ENCODE peak calls at places on chromosome 13, in six cellular contexts. One of them, this sample, is unnamed.

GRCh38 chr13:102317593-102317992 is 84.3 kb downstream of the FGF14 start:
- DNase-seq in mesothelial cell of epicardium: no peak
- DNase-seq in GDM1: no peak
- DNase-seq in Calu3: no peak
- DNase-seq in activated CD4-positive, alpha-beta memory T cell treated with anti-CD3 and anti-CD28 coated beads, Interleukin-2, amount 10 ng/mL, durations not matched to agents 7 days and 5 days: no peak
- DNase-seq in T-helper 1 cell: no peak
- DNase-seq in this sample: no peak

GRCh38 chr13:24279267-24279666 is 30.1 kb upstream of the C1QTNF9 start:
- DNase-seq in mesothelial cell of epicardium: no peak
- DNase-seq in GDM1: no peak
- DNase-seq in Calu3: no peak
- DNase-seq in activated CD4-positive, alpha-beta memory T cell treated with anti-CD3 and anti-CD28 coated beads, Interleukin-2, amount 10 ng/mL, durations not matched to agents 7 days and 5 days: no peak
- DNase-seq in T-helper 1 cell: no peak
- DNase-seq in this sample: no peak

GRCh38 chr13:97278395-97279078 is 56.4 kb downstream of the MBNL2 start:
- DNase-seq in mesothelial cell of epicardium: no peak
- DNase-seq in GDM1: no peak
- DNase-seq in Calu3: no peak
- DNase-seq in activated CD4-positive, alpha-beta memory T cell treated with anti-CD3 and anti-CD28 coated beads, Interleukin-2, amount 10 ng/mL, durations not matched to agents 7 days and 5 days: no peak
- DNase-seq in T-helper 1 cell: no peak
- DNase-seq in this sample: no peak

GRCh38 chr13:60047943-60048342 is 115.8 kb downstream of the DIAPH3 start:
- DNase-seq in mesothelial cell of epicardium: no peak
- DNase-seq in GDM1: no peak
- DNase-seq in Calu3: no peak
- DNase-seq in activated CD4-positive, alpha-beta memory T cell treated with anti-CD3 and anti-CD28 coated beads, Interleukin-2, amount 10 ng/mL, durations not matched to agents 7 days and 5 days: no peak
- DNase-seq in T-helper 1 cell: no peak
- DNase-seq in this sample: no peak

GRCh38 chr13:51937320-51938290 is 73.6 kb downstream of the ATP7B start:
- DNase-seq in mesothelial cell of epicardium: no peak
- DNase-seq in GDM1: no peak
- DNase-seq in Calu3: no peak
- DNase-seq in activated CD4-positive, alpha-beta memory T cell treated with anti-CD3 and anti-CD28 coated beads, Interleukin-2, amount 10 ng/mL, durations not matched to agents 7 days and 5 days: no peak
- DNase-seq in T-helper 1 cell: no peak
- DNase-seq in this sample: no peak

GRCh38 chr13:114167885-114168284 is 11.2 kb upstream of the CFAP97D2 start:
- DNase-seq in mesothelial cell of epicardium: no peak
- DNase-seq in GDM1: no peak
- DNase-seq in Calu3: no peak
- DNase-seq in activated CD4-positive, alpha-beta memory T cell treated with anti-CD3 and anti-CD28 coated beads, Interleukin-2, amount 10 ng/mL, durations not matched to agents 7 days and 5 days: no peak
- DNase-seq in T-helper 1 cell: no peak
- DNase-seq in this sample: no peak

GRCh38 chr13:113914333-113915011 is 50.6 kb upstream of the GAS6 start:
- DNase-seq in mesothelial cell of epicardium: peak; percentile 28
- DNase-seq in GDM1: no peak
- DNase-seq in Calu3: no peak
- DNase-seq in activated CD4-positive, alpha-beta memory T cell treated with anti-CD3 and anti-CD28 coated beads, Interleukin-2, amount 10 ng/mL, durations not matched to agents 7 days and 5 days: peak; percentile 7
- DNase-seq in T-helper 1 cell: no peak
- DNase-seq in this sample: no peak

GRCh38 chr13:44842158-44842557 is 147.1 kb downstream of the NUFIP1 start:
- DNase-seq in mesothelial cell of epicardium: no peak
- DNase-seq in GDM1: no peak
- DNase-seq in Calu3: no peak
- DNase-seq in activated CD4-positive, alpha-beta memory T cell treated with anti-CD3 and anti-CD28 coated beads, Interleukin-2, amount 10 ng/mL, durations not matched to agents 7 days and 5 days: no peak
- DNase-seq in T-helper 1 cell: no peak
- DNase-seq in this sample: no peak

GRCh38 chr13:32041429-32041828 is 9.9 kb downstream of the FRY start:
- DNase-seq in mesothelial cell of epicardium: no peak
- DNase-seq in GDM1: no peak
- DNase-seq in Calu3: no peak
- DNase-seq in activated CD4-positive, alpha-beta memory T cell treated with anti-CD3 and anti-CD28 coated beads, Interleukin-2, amount 10 ng/mL, durations not matched to agents 7 days and 5 days: no peak
- DNase-seq in T-helper 1 cell: no peak
- DNase-seq in this sample: no peak

GRCh38 chr13:51000576-51001260 is 91.1 kb downstream of the RNASEH2B start:
- DNase-seq in mesothelial cell of epicardium: no peak
- DNase-seq in GDM1: no peak
- DNase-seq in Calu3: no peak
- DNase-seq in activated CD4-positive, alpha-beta memory T cell treated with anti-CD3 and anti-CD28 coated beads, Interleukin-2, amount 10 ng/mL, durations not matched to agents 7 days and 5 days: no peak
- DNase-seq in T-helper 1 cell: no peak
- DNase-seq in this sample: peak; percentile 91

GRCh38 chr13:33971305-33971819 is 153.4 kb downstream of the RFC3 start:
- DNase-seq in mesothelial cell of epicardium: no peak
- DNase-seq in GDM1: no peak
- DNase-seq in Calu3: no peak
- DNase-seq in activated CD4-positive, alpha-beta memory T cell treated with anti-CD3 and anti-CD28 coated beads, Interleukin-2, amount 10 ng/mL, durations not matched to agents 7 days and 5 days: no peak
- DNase-seq in T-helper 1 cell: no peak
- DNase-seq in this sample: no peak

GRCh38 chr13:26878465-26878864 is 117.9 kb upstream of the GPR12 start:
- DNase-seq in mesothelial cell of epicardium: no peak
- DNase-seq in GDM1: no peak
- DNase-seq in Calu3: no peak
- DNase-seq in activated CD4-positive, alpha-beta memory T cell treated with anti-CD3 and anti-CD28 coated beads, Interleukin-2, amount 10 ng/mL, durations not matched to agents 7 days and 5 days: no peak
- DNase-seq in T-helper 1 cell: no peak
- DNase-seq in this sample: no peak

GRCh38 chr13:31044658-31045620 is 112.5 kb downstream of the TEX26 start:
- DNase-seq in mesothelial cell of epicardium: no peak
- DNase-seq in GDM1: no peak
- DNase-seq in Calu3: peak; percentile 26
- DNase-seq in activated CD4-positive, alpha-beta memory T cell treated with anti-CD3 and anti-CD28 coated beads, Interleukin-2, amount 10 ng/mL, durations not matched to agents 7 days and 5 days: peak; percentile 75
- DNase-seq in T-helper 1 cell: no peak
- DNase-seq in this sample: no peak

GRCh38 chr13:43374621-43375020 is 351.2 kb downstream of the DNAJC15 start:
- DNase-seq in mesothelial cell of epicardium: no peak
- DNase-seq in GDM1: peak; percentile 89
- DNase-seq in Calu3: no peak
- DNase-seq in activated CD4-positive, alpha-beta memory T cell treated with anti-CD3 and anti-CD28 coated beads, Interleukin-2, amount 10 ng/mL, durations not matched to agents 7 days and 5 days: no peak
- DNase-seq in T-helper 1 cell: no peak
- DNase-seq in this sample: no peak

GRCh38 chr13:78659450-78660110 is 625 bp upstream of the OBI1 start:
- DNase-seq in mesothelial cell of epicardium: no peak
- DNase-seq in GDM1: no peak
- DNase-seq in Calu3: no peak
- DNase-seq in activated CD4-positive, alpha-beta memory T cell treated with anti-CD3 and anti-CD28 coated beads, Interleukin-2, amount 10 ng/mL, durations not matched to agents 7 days and 5 days: no peak
- DNase-seq in T-helper 1 cell: no peak
- DNase-seq in this sample: no peak

GRCh38 chr13:106259928-106260327 is 275.5 kb downstream of the EFNB2 start:
- DNase-seq in mesothelial cell of epicardium: no peak
- DNase-seq in GDM1: no peak
- DNase-seq in Calu3: no peak
- DNase-seq in activated CD4-positive, alpha-beta memory T cell treated with anti-CD3 and anti-CD28 coated beads, Interleukin-2, amount 10 ng/mL, durations not matched to agents 7 days and 5 days: no peak
- DNase-seq in T-helper 1 cell: no peak
- DNase-seq in this sample: no peak

GRCh38 chr13:33937373-33938087 is 119.6 kb downstream of the RFC3 start:
- DNase-seq in mesothelial cell of epicardium: no peak
- DNase-seq in GDM1: no peak
- DNase-seq in Calu3: peak; percentile 53
- DNase-seq in activated CD4-positive, alpha-beta memory T cell treated with anti-CD3 and anti-CD28 coated beads, Interleukin-2, amount 10 ng/mL, durations not matched to agents 7 days and 5 days: no peak
- DNase-seq in T-helper 1 cell: no peak
- DNase-seq in this sample: no peak

GRCh38 chr13:28819046-28819747 is 942 bp upstream of the MTUS2 start:
- DNase-seq in mesothelial cell of epicardium: no peak
- DNase-seq in GDM1: no peak
- DNase-seq in Calu3: peak; percentile 6
- DNase-seq in activated CD4-positive, alpha-beta memory T cell treated with anti-CD3 and anti-CD28 coated beads, Interleukin-2, amount 10 ng/mL, durations not matched to agents 7 days and 5 days: no peak
- DNase-seq in T-helper 1 cell: no peak
- DNase-seq in this sample: no peak

GRCh38 chr13:79749985-79750551 is 269.1 kb downstream of the NDFIP2 start:
- DNase-seq in mesothelial cell of epicardium: peak; percentile 59
- DNase-seq in GDM1: no peak
- DNase-seq in Calu3: no peak
- DNase-seq in activated CD4-positive, alpha-beta memory T cell treated with anti-CD3 and anti-CD28 coated beads, Interleukin-2, amount 10 ng/mL, durations not matched to agents 7 days and 5 days: no peak
- DNase-seq in T-helper 1 cell: no peak
- DNase-seq in this sample: no peak

GRCh38 chr13:99819962-99820361 is 151.6 kb downstream of the ZIC5 start:
- DNase-seq in mesothelial cell of epicardium: no peak
- DNase-seq in GDM1: no peak
- DNase-seq in Calu3: no peak
- DNase-seq in activated CD4-positive, alpha-beta memory T cell treated with anti-CD3 and anti-CD28 coated beads, Interleukin-2, amount 10 ng/mL, durations not matched to agents 7 days and 5 days: no peak
- DNase-seq in T-helper 1 cell: no peak
- DNase-seq in this sample: no peak

GRCh38 chr13:47459512-47459911 is 541.6 kb downstream of the SUCLA2 start:
- DNase-seq in mesothelial cell of epicardium: no peak
- DNase-seq in GDM1: peak; percentile 55
- DNase-seq in Calu3: no peak
- DNase-seq in activated CD4-positive, alpha-beta memory T cell treated with anti-CD3 and anti-CD28 coated beads, Interleukin-2, amount 10 ng/mL, durations not matched to agents 7 days and 5 days: no peak
- DNase-seq in T-helper 1 cell: no peak
- DNase-seq in this sample: no peak

GRCh38 chr13:93522486-93522885 is 295.9 kb downstream of the GPC6 start:
- DNase-seq in mesothelial cell of epicardium: no peak
- DNase-seq in GDM1: no peak
- DNase-seq in Calu3: no peak
- DNase-seq in activated CD4-positive, alpha-beta memory T cell treated with anti-CD3 and anti-CD28 coated beads, Interleukin-2, amount 10 ng/mL, durations not matched to agents 7 days and 5 days: no peak
- DNase-seq in T-helper 1 cell: no peak
- DNase-seq in this sample: no peak

GRCh38 chr13:39129253-39129652 is 91.0 kb downstream of the NHLRC3 start:
- DNase-seq in mesothelial cell of epicardium: no peak
- DNase-seq in GDM1: no peak
- DNase-seq in Calu3: no peak
- DNase-seq in activated CD4-positive, alpha-beta memory T cell treated with anti-CD3 and anti-CD28 coated beads, Interleukin-2, amount 10 ng/mL, durations not matched to agents 7 days and 5 days: no peak
- DNase-seq in T-helper 1 cell: no peak
- DNase-seq in this sample: peak; percentile 15

GRCh38 chr13:105346141-105346766 is 1189.2 kb downstream of the EFNB2 start:
- DNase-seq in mesothelial cell of epicardium: no peak
- DNase-seq in GDM1: no peak
- DNase-seq in Calu3: no peak
- DNase-seq in activated CD4-positive, alpha-beta memory T cell treated with anti-CD3 and anti-CD28 coated beads, Interleukin-2, amount 10 ng/mL, durations not matched to agents 7 days and 5 days: no peak
- DNase-seq in T-helper 1 cell: no peak
- DNase-seq in this sample: no peak

GRCh38 chr13:42992585-42993122 is 613 bp upstream of the EPSTI1 start:
- DNase-seq in mesothelial cell of epicardium: no peak
- DNase-seq in GDM1: no peak
- DNase-seq in Calu3: no peak
- DNase-seq in activated CD4-positive, alpha-beta memory T cell treated with anti-CD3 and anti-CD28 coated beads, Interleukin-2, amount 10 ng/mL, durations not matched to agents 7 days and 5 days: peak; percentile 33
- DNase-seq in T-helper 1 cell: no peak
- DNase-seq in this sample: no peak

GRCh38 chr13:62085337-62085736 is 669.7 kb upstream of the PCDH20 start:
- DNase-seq in mesothelial cell of epicardium: no peak
- DNase-seq in GDM1: no peak
- DNase-seq in Calu3: no peak
- DNase-seq in activated CD4-positive, alpha-beta memory T cell treated with anti-CD3 and anti-CD28 coated beads, Interleukin-2, amount 10 ng/mL, durations not matched to agents 7 days and 5 days: no peak
- DNase-seq in T-helper 1 cell: no peak
- DNase-seq in this sample: no peak

GRCh38 chr13:37187110-37187509 is 81.6 kb upstream of the CSNK1A1L start:
- DNase-seq in mesothelial cell of epicardium: no peak
- DNase-seq in GDM1: no peak
- DNase-seq in Calu3: no peak
- DNase-seq in activated CD4-positive, alpha-beta memory T cell treated with anti-CD3 and anti-CD28 coated beads, Interleukin-2, amount 10 ng/mL, durations not matched to agents 7 days and 5 days: no peak
- DNase-seq in T-helper 1 cell: no peak
- DNase-seq in this sample: no peak

GRCh38 chr13:24228852-24229458 is 68.4 kb downstream of the SPATA13 start:
- DNase-seq in mesothelial cell of epicardium: no peak
- DNase-seq in GDM1: peak; percentile 34
- DNase-seq in Calu3: peak; percentile 28
- DNase-seq in activated CD4-positive, alpha-beta memory T cell treated with anti-CD3 and anti-CD28 coated beads, Interleukin-2, amount 10 ng/mL, durations not matched to agents 7 days and 5 days: peak; percentile 49
- DNase-seq in T-helper 1 cell: no peak
- DNase-seq in this sample: peak; percentile 40

GRCh38 chr13:100984349-100984748 is 309.8 kb upstream of the TMTC4 start:
- DNase-seq in mesothelial cell of epicardium: no peak
- DNase-seq in GDM1: no peak
- DNase-seq in Calu3: no peak
- DNase-seq in activated CD4-positive, alpha-beta memory T cell treated with anti-CD3 and anti-CD28 coated beads, Interleukin-2, amount 10 ng/mL, durations not matched to agents 7 days and 5 days: no peak
- DNase-seq in T-helper 1 cell: no peak
- DNase-seq in this sample: no peak

GRCh38 chr13:84433024-84433423 is 550.8 kb upstream of the SLITRK1 start:
- DNase-seq in mesothelial cell of epicardium: no peak
- DNase-seq in GDM1: no peak
- DNase-seq in Calu3: no peak
- DNase-seq in activated CD4-positive, alpha-beta memory T cell treated with anti-CD3 and anti-CD28 coated beads, Interleukin-2, amount 10 ng/mL, durations not matched to agents 7 days and 5 days: no peak
- DNase-seq in T-helper 1 cell: no peak
- DNase-seq in this sample: no peak

GRCh38 chr13:26896986-26897668 is 136.5 kb upstream of the GPR12 start:
- DNase-seq in mesothelial cell of epicardium: no peak
- DNase-seq in GDM1: no peak
- DNase-seq in Calu3: no peak
- DNase-seq in activated CD4-positive, alpha-beta memory T cell treated with anti-CD3 and anti-CD28 coated beads, Interleukin-2, amount 10 ng/mL, durations not matched to agents 7 days and 5 days: no peak
- DNase-seq in T-helper 1 cell: no peak
- DNase-seq in this sample: no peak

GRCh38 chr13:80744147-80744914 is 403.4 kb upstream of the SPRY2 start:
- DNase-seq in mesothelial cell of epicardium: no peak
- DNase-seq in GDM1: no peak
- DNase-seq in Calu3: no peak
- DNase-seq in activated CD4-positive, alpha-beta memory T cell treated with anti-CD3 and anti-CD28 coated beads, Interleukin-2, amount 10 ng/mL, durations not matched to agents 7 days and 5 days: no peak
- DNase-seq in T-helper 1 cell: no peak
- DNase-seq in this sample: no peak

GRCh38 chr13:27170521-27171243 is 929 bp downstream of the USP12 start:
- DNase-seq in mesothelial cell of epicardium: peak; percentile 71
- DNase-seq in GDM1: peak; percentile 58
- DNase-seq in Calu3: no peak
- DNase-seq in activated CD4-positive, alpha-beta memory T cell treated with anti-CD3 and anti-CD28 coated beads, Interleukin-2, amount 10 ng/mL, durations not matched to agents 7 days and 5 days: peak; percentile 39
- DNase-seq in T-helper 1 cell: no peak
- DNase-seq in this sample: no peak